ENCODE peak calls at places on chromosomes 6 and 20, in nine cellular contexts. T, I, C, D, A, R, S, J and M are unnamed samples.

GRCh38 chr6:132651062-132651461 is 7.9 kb downstream of the TAAR1 start:
- DNase-seq in T (no peak), I (no peak), C (no peak), D (no peak), A (no peak), R (no peak), S (no peak), J (peak; percentile 9), M (no peak)

GRCh38 chr6:44202972-44203750 is 13.6 kb upstream of the MYMX start:
- DNase-seq in T (no peak), I (no peak), C (no peak), D (no peak), A (no peak), R (no peak), S (no peak), J (no peak), M (no peak)

GRCh38 chr20:13821876-13822275 is 37.0 kb downstream of the NDUFAF5 start:
- DNase-seq in T (no peak), I (no peak), C (no peak), D (no peak), A (no peak), R (no peak), S (no peak), J (no peak), M (no peak)

GRCh38 chr20:2293971-2294370 is 1.8 kb upstream of the TGM3 start:
- DNase-seq in T (no peak), I (no peak), C (no peak), D (no peak), A (no peak), R (no peak), S (no peak), J (no peak), M (no peak)

GRCh38 chr20:33814238-33814712 is 3.1 kb downstream of the CHMP4B start:
- DNase-seq in T (no peak), I (no peak), C (no peak), D (peak; percentile 8), A (peak; percentile 44), R (no peak), S (no peak), J (no peak), M (no peak)

GRCh38 chr6:132388291-132388690 is 13.0 kb downstream of the MOXD1 start:
- DNase-seq in T (no peak), I (no peak), C (no peak), D (no peak), A (no peak), R (no peak), S (no peak), J (no peak), M (no peak)

GRCh38 chr6:328184-328670 is 35.9 kb downstream of the DUSP22 start:
- DNase-seq in T (no peak), I (no peak), C (no peak), D (peak; percentile 22), A (no peak), R (no peak), S (no peak), J (peak; percentile 46), M (no peak)

GRCh38 chr20:19081937-19082336 is 130.5 kb upstream of the SLC24A3 start:
- DNase-seq in T (no peak), I (no peak), C (no peak), D (no peak), A (no peak), R (no peak), S (no peak), J (no peak), M (no peak)

GRCh38 chr6:64170326-64170725 is 534.7 kb downstream of the PHF3 start:
- DNase-seq in T (no peak), I (no peak), C (no peak), D (no peak), A (no peak), R (no peak), S (no peak), J (no peak), M (no peak)

GRCh38 chr20:57596998-57597939 is 23.0 kb downstream of the ZBP1 start:
- DNase-seq in T (peak; percentile 19), I (peak; percentile 71), C (peak; percentile 75), D (peak; percentile 76), A (peak; percentile 80), R (peak; percentile 35), S (peak; percentile 63), J (peak; percentile 84), M (peak; percentile 78)

GRCh38 chr6:137879885-137880430 is 12.9 kb downstream of the TNFAIP3 start:
- DNase-seq in T (no peak), I (no peak), C (no peak), D (no peak), A (no peak), R (no peak), S (no peak), J (no peak), M (no peak)

GRCh38 chr20:63127700-63128364 is 88.1 kb downstream of the YTHDF1 start:
- DNase-seq in T (no peak), I (no peak), C (no peak), D (no peak), A (no peak), R (no peak), S (no peak), J (no peak), M (no peak)

GRCh38 chr6:53294095-53294494 is 54.7 kb downstream of the ELOVL5 start:
- DNase-seq in T (no peak), I (no peak), C (no peak), D (no peak), A (no peak), R (peak; percentile 6), S (no peak), J (peak; percentile 16), M (no peak)

GRCh38 chr6:10237284-10238043 is 177.4 kb downstream of the TFAP2A start:
- DNase-seq in T (no peak), I (no peak), C (no peak), D (no peak), A (peak; percentile 18), R (no peak), S (no peak), J (no peak), M (no peak)

GRCh38 chr6:121794630-121795029 is 359.2 kb downstream of the GJA1 start:
- DNase-seq in T (no peak), I (no peak), C (no peak), D (no peak), A (no peak), R (no peak), S (no peak), J (no peak), M (no peak)